ENCODE peak calls at places on chromosomes 11 and 22, in five cellular contexts. One of them, this sample, is unnamed.

GRCh38 chr11:134120143-134120850 is 51.4 kb downstream of the JAM3 start:
- DNase-seq in left ventricle myocardium inferior: peak
- DNase-seq in mammary epithelial cell: peak
- DNase-seq in astrocyte of the cerebellum: peak
- DNase-seq in cardiac muscle cell: peak
- DNase-seq in this sample: no peak

GRCh38 chr11:66363805-66364535 is 7.6 kb downstream of the SLC29A2 start:
- DNase-seq in astrocyte of the cerebellum: no peak
- DNase-seq in left ventricle myocardium inferior: no peak
- DNase-seq in cardiac muscle cell: no peak
- DNase-seq in mammary epithelial cell: no peak
- DNase-seq in this sample: no peak

GRCh38 chr11:63683133-63683991 is 2.1 kb downstream of the RTN3 start:
- DNase-seq in left ventricle myocardium inferior: no peak
- DNase-seq in mammary epithelial cell: no peak
- DNase-seq in astrocyte of the cerebellum: peak
- DNase-seq in cardiac muscle cell: no peak
- DNase-seq in this sample: no peak

GRCh38 chr22:39661842-39662676 is 91.5 kb downstream of the CACNA1I start:
- DNase-seq in mammary epithelial cell: peak
- DNase-seq in left ventricle myocardium inferior: no peak
- DNase-seq in astrocyte of the cerebellum: no peak
- DNase-seq in cardiac muscle cell: peak
- DNase-seq in this sample: no peak

GRCh38 chr11:5581014-5581413 is 337 bp downstream of the OR52B6 start:
- DNase-seq in left ventricle myocardium inferior: no peak
- DNase-seq in mammary epithelial cell: no peak
- DNase-seq in cardiac muscle cell: no peak
- DNase-seq in astrocyte of the cerebellum: no peak
- DNase-seq in this sample: no peak

GRCh38 chr11:130383363-130384168 is 44.8 kb downstream of the ADAMTS8 start:
- DNase-seq in cardiac muscle cell: peak
- DNase-seq in astrocyte of the cerebellum: peak
- DNase-seq in left ventricle myocardium inferior: no peak
- DNase-seq in mammary epithelial cell: peak
- DNase-seq in this sample: no peak

GRCh38 chr22:48754611-48755331 is 1072.9 kb downstream of the BRD1 start:
- DNase-seq in mammary epithelial cell: no peak
- DNase-seq in astrocyte of the cerebellum: no peak
- DNase-seq in cardiac muscle cell: no peak
- DNase-seq in left ventricle myocardium inferior: no peak
- DNase-seq in this sample: no peak

GRCh38 chr22:31044262-31044861 is 36.8 kb upstream of the SMTN start:
- DNase-seq in astrocyte of the cerebellum: no peak
- DNase-seq in cardiac muscle cell: no peak
- DNase-seq in left ventricle myocardium inferior: peak
- DNase-seq in mammary epithelial cell: no peak
- DNase-seq in this sample: no peak

GRCh38 chr22:29130490-29130889 is 57.7 kb downstream of the KREMEN1 start:
- DNase-seq in mammary epithelial cell: no peak
- DNase-seq in cardiac muscle cell: no peak
- DNase-seq in astrocyte of the cerebellum: no peak
- DNase-seq in left ventricle myocardium inferior: no peak
- DNase-seq in this sample: no peak

GRCh38 chr22:48783821-48784266 is 1043.8 kb downstream of the BRD1 start:
- DNase-seq in mammary epithelial cell: no peak
- DNase-seq in cardiac muscle cell: no peak
- DNase-seq in astrocyte of the cerebellum: no peak
- DNase-seq in left ventricle myocardium inferior: no peak
- DNase-seq in this sample: no peak

GRCh38 chr11:64913171-64913727 is 3.8 kb downstream of the ATG2A start:
- DNase-seq in left ventricle myocardium inferior: no peak
- DNase-seq in mammary epithelial cell: no peak
- DNase-seq in astrocyte of the cerebellum: no peak
- DNase-seq in cardiac muscle cell: no peak
- DNase-seq in this sample: no peak

GRCh38 chr11:64914123-64914522 is 2.9 kb downstream of the ATG2A start:
- DNase-seq in cardiac muscle cell: no peak
- DNase-seq in left ventricle myocardium inferior: no peak
- DNase-seq in mammary epithelial cell: no peak
- DNase-seq in astrocyte of the cerebellum: no peak
- DNase-seq in this sample: no peak

GRCh38 chr11:64916848-64917662 is at the start of gene ATG2A:
- DNase-seq in astrocyte of the cerebellum: peak
- DNase-seq in mammary epithelial cell: peak
- DNase-seq in cardiac muscle cell: peak
- DNase-seq in left ventricle myocardium inferior: peak
- DNase-seq in this sample: peak

GRCh38 chr11:64916040-64916847 is 765 bp downstream of the ATG2A start:
- DNase-seq in mammary epithelial cell: peak
- DNase-seq in left ventricle myocardium inferior: no peak
- DNase-seq in astrocyte of the cerebellum: no peak
- DNase-seq in cardiac muscle cell: no peak
- DNase-seq in this sample: no peak

DNA sequence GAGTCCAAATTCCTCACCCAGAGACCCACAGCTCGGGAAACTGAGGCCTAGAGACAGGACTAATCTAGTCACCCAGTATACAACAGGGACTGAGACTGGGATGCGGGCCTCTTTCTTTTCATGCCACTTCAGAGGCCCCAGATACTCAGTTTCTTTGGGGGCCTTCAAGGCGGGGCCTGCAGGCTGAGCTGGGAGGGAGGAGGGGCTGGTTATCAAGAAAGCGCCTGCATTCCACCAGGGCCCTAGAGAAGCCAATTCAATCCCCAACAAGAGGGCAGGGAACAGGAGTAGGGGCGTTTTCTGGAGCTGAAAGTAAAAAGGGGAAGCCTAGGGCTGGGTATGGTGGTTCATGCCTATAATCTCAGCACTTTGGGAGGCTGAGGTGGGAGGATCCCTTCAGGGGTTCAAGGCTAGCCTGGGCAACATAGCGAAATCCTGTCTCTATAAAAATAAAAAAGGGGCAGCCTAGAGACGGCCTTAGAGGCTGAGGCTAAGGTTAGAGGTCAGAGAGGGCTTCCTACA is 1.6 kb downstream of the ATG2A start:
- DNase-seq in left ventricle myocardium inferior: no peak
- DNase-seq in cardiac muscle cell: peak
- DNase-seq in mammary epithelial cell: no peak
- DNase-seq in astrocyte of the cerebellum: no peak
- DNase-seq in this sample: no peak
- H3K4me3 ChIP-seq in left ventricle myocardium inferior: peak
- H3K4me3 ChIP-seq in cardiac muscle cell: peak
- H3K4me3 ChIP-seq in mammary epithelial cell: no peak
- H3K4me3 ChIP-seq in astrocyte of the cerebellum: peak
- H3K4me3 ChIP-seq in this sample: no peak

DNA sequence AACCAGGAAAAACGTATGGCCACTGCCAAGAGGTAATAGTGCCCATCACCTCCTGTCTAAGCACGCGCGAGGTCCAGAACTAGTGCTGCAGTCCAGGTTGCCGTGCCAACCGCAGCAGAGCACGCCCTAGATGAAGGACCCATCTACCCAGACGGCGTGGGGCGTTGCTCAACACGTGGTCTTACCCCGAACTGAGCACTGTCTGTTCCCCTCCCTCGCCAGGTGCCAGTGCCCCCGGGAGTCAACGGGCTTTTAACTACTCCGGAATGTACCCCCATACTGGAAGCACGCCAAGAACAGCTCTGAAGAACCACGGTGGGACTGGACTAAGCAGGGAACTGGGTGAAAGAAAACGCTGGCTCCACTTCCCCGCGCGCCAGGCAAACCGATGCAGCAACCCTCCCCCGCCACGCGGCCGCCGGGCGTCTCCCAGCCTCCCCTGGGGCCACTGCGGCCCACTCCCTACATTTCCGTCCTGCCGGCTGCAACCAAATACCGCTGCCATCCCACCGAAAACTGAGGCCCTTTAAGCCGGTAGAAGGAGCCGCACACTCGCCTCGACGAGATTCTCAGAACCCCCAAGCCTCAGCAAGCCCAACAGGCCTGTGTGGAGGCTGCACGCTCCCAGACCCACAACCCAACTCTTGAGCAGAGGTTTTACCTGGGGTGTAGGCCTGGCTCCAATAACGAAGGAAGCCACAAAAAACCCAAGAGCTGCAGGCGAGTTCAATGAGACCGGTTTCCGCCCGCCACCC is at the start of gene HSPA8:
- DNase-seq in mammary epithelial cell: peak
- DNase-seq in astrocyte of the cerebellum: no peak
- DNase-seq in left ventricle myocardium inferior: peak
- DNase-seq in cardiac muscle cell: peak
- DNase-seq in this sample: no peak
- TF ChIP-seq CTCF in mammary epithelial cell: no peak
- TF ChIP-seq CTCF in astrocyte of the cerebellum: no peak
- TF ChIP-seq CTCF in left ventricle myocardium inferior: no peak
- TF ChIP-seq CTCF in cardiac muscle cell: no peak
- TF ChIP-seq CTCF in this sample: no peak

DNA sequence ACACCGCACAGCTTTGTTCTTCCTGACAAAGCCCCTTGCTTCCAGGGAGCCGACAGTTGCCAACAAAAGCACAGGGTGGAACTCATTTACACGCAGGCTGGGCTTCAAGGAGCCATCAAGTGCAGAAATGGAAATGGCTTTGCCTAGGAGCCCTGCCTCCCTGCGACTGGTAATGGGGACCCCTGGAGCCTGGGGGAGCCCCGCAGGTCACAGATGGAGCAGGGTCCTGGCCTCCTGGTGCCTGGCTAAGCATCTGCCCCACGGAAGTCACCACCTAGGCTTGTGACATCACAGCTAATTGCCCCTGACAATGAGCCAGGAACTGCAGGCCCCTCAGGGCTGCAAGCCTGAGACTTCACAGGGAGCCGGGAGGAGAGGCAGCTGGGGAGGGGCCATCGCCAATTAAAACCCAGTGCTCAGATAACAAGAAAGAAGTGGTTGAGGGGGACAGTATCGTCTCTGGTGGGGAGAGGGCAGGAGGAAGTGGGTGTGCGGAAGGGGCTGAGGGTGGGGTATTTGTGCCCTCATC is 66.8 kb downstream of the NFAM1 start:
- DNase-seq in mammary epithelial cell: no peak
- DNase-seq in left ventricle myocardium inferior: no peak
- DNase-seq in cardiac muscle cell: peak
- DNase-seq in astrocyte of the cerebellum: peak
- DNase-seq in this sample: no peak
- H3K4me3 ChIP-seq in mammary epithelial cell: no peak
- H3K4me3 ChIP-seq in left ventricle myocardium inferior: peak
- H3K4me3 ChIP-seq in cardiac muscle cell: no peak
- H3K4me3 ChIP-seq in astrocyte of the cerebellum: no peak
- H3K4me3 ChIP-seq in this sample: no peak

GRCh38 chr11:72786305-72787261 is 7.3 kb downstream of the STARD10 start:
- DNase-seq in left ventricle myocardium inferior: no peak
- DNase-seq in cardiac muscle cell: no peak
- DNase-seq in astrocyte of the cerebellum: no peak
- DNase-seq in mammary epithelial cell: no peak
- DNase-seq in this sample: no peak

GRCh38 chr11:72788250-72788649 is 5.6 kb downstream of the STARD10 start:
- DNase-seq in cardiac muscle cell: no peak
- DNase-seq in left ventricle myocardium inferior: no peak
- DNase-seq in astrocyte of the cerebellum: no peak
- DNase-seq in mammary epithelial cell: no peak
- DNase-seq in this sample: no peak

GRCh38 chr11:72784662-72785061 is 9.2 kb downstream of the STARD10 start:
- DNase-seq in cardiac muscle cell: no peak
- DNase-seq in left ventricle myocardium inferior: no peak
- DNase-seq in mammary epithelial cell: no peak
- DNase-seq in astrocyte of the cerebellum: no peak
- DNase-seq in this sample: no peak

GRCh38 chr11:72789493-72790131 is 4.2 kb downstream of the STARD10 start:
- DNase-seq in left ventricle myocardium inferior: peak
- DNase-seq in astrocyte of the cerebellum: no peak
- DNase-seq in mammary epithelial cell: peak
- DNase-seq in cardiac muscle cell: peak
- DNase-seq in this sample: no peak

GRCh38 chr11:72787262-72788104 is 6.4 kb downstream of the STARD10 start:
- DNase-seq in left ventricle myocardium inferior: no peak
- DNase-seq in astrocyte of the cerebellum: no peak
- DNase-seq in mammary epithelial cell: no peak
- DNase-seq in cardiac muscle cell: peak
- DNase-seq in this sample: no peak
- TF ChIP-seq CTCF in left ventricle myocardium inferior: no peak
- TF ChIP-seq CTCF in astrocyte of the cerebellum: peak
- TF ChIP-seq CTCF in mammary epithelial cell: no peak
- TF ChIP-seq CTCF in cardiac muscle cell: no peak
- TF ChIP-seq CTCF in this sample: peak

This sample was measured in GM12864.